ENCODE peak calls at places on chromosomes 11 and 22, in five cellular contexts. One of them, this sample, is unnamed.

GRCh38 chr11:10139656-10140055 is 154.4 kb downstream of the SBF2 start:
- DNase-seq in activated naive CD4-positive, alpha-beta T cell treated with anti-CD3 and anti-CD28 coated beads for 36 hours: no peak
- DNase-seq in NCI-H1417: no peak
- DNase-seq in smooth muscle cell of the brain vasculature: no peak
- DNase-seq in epithelial cell of esophagus: peak
- DNase-seq in this sample: peak

GRCh38 chr11:10348650-10349280 is 43.9 kb downstream of the ADM start:
- DNase-seq in activated naive CD4-positive, alpha-beta T cell treated with anti-CD3 and anti-CD28 coated beads for 36 hours: no peak
- DNase-seq in NCI-H1417: no peak
- DNase-seq in smooth muscle cell of the brain vasculature: no peak
- DNase-seq in epithelial cell of esophagus: peak
- DNase-seq in this sample: peak

GRCh38 chr11:70503878-70504240 is 105.5 kb downstream of the CTTN start:
- DNase-seq in activated naive CD4-positive, alpha-beta T cell treated with anti-CD3 and anti-CD28 coated beads for 36 hours: no peak
- DNase-seq in smooth muscle cell of the brain vasculature: no peak
- DNase-seq in epithelial cell of esophagus: no peak
- DNase-seq in NCI-H1417: peak
- DNase-seq in this sample: no peak

GRCh38 chr22:49627217-49628181 is 200.2 kb downstream of the BRD1 start:
- DNase-seq in epithelial cell of esophagus: no peak
- DNase-seq in smooth muscle cell of the brain vasculature: no peak
- DNase-seq in activated naive CD4-positive, alpha-beta T cell treated with anti-CD3 and anti-CD28 coated beads for 36 hours: no peak
- DNase-seq in NCI-H1417: no peak
- DNase-seq in this sample: no peak

GRCh38 chr11:73240190-73240781 is 22.2 kb downstream of the P2RY2 start:
- DNase-seq in activated naive CD4-positive, alpha-beta T cell treated with anti-CD3 and anti-CD28 coated beads for 36 hours: peak
- DNase-seq in NCI-H1417: no peak
- DNase-seq in epithelial cell of esophagus: peak
- DNase-seq in smooth muscle cell of the brain vasculature: no peak
- DNase-seq in this sample: peak

GRCh38 chr11:74602637-74603591 is 10.5 kb downstream of the POLD3 start:
- DNase-seq in smooth muscle cell of the brain vasculature: no peak
- DNase-seq in activated naive CD4-positive, alpha-beta T cell treated with anti-CD3 and anti-CD28 coated beads for 36 hours: no peak
- DNase-seq in epithelial cell of esophagus: no peak
- DNase-seq in NCI-H1417: no peak
- DNase-seq in this sample: no peak

GRCh38 chr11:5476184-5476819 is 12.2 kb upstream of the OR52D1 start:
- DNase-seq in NCI-H1417: peak
- DNase-seq in smooth muscle cell of the brain vasculature: peak
- DNase-seq in activated naive CD4-positive, alpha-beta T cell treated with anti-CD3 and anti-CD28 coated beads for 36 hours: peak
- DNase-seq in epithelial cell of esophagus: peak
- DNase-seq in this sample: peak

GRCh38 chr22:30947163-30947820 is 21.3 kb downstream of the MORC2 start:
- DNase-seq in NCI-H1417: peak
- DNase-seq in smooth muscle cell of the brain vasculature: no peak
- DNase-seq in epithelial cell of esophagus: peak
- DNase-seq in activated naive CD4-positive, alpha-beta T cell treated with anti-CD3 and anti-CD28 coated beads for 36 hours: no peak
- DNase-seq in this sample: no peak

GRCh38 chr11:121067912-121068652 is 33.0 kb upstream of the TECTA start:
- DNase-seq in activated naive CD4-positive, alpha-beta T cell treated with anti-CD3 and anti-CD28 coated beads for 36 hours: no peak
- DNase-seq in epithelial cell of esophagus: no peak
- DNase-seq in smooth muscle cell of the brain vasculature: no peak
- DNase-seq in NCI-H1417: no peak
- DNase-seq in this sample: no peak

GRCh38 chr11:59011672-59012071 is 72.4 kb downstream of the GLYATL1 start:
- DNase-seq in epithelial cell of esophagus: no peak
- DNase-seq in smooth muscle cell of the brain vasculature: no peak
- DNase-seq in NCI-H1417: no peak
- DNase-seq in activated naive CD4-positive, alpha-beta T cell treated with anti-CD3 and anti-CD28 coated beads for 36 hours: no peak
- DNase-seq in this sample: no peak

GRCh38 chr11:11501546-11502274 is 120.1 kb downstream of the GALNT18 start:
- DNase-seq in NCI-H1417: no peak
- DNase-seq in epithelial cell of esophagus: peak
- DNase-seq in smooth muscle cell of the brain vasculature: no peak
- DNase-seq in activated naive CD4-positive, alpha-beta T cell treated with anti-CD3 and anti-CD28 coated beads for 36 hours: no peak
- DNase-seq in this sample: no peak

GRCh38 chr11:115653926-115654325 is 149.7 kb upstream of the CADM1 start:
- DNase-seq in activated naive CD4-positive, alpha-beta T cell treated with anti-CD3 and anti-CD28 coated beads for 36 hours: no peak
- DNase-seq in epithelial cell of esophagus: no peak
- DNase-seq in smooth muscle cell of the brain vasculature: no peak
- DNase-seq in NCI-H1417: no peak
- DNase-seq in this sample: peak

GRCh38 chr11:109197656-109198055 is 224.3 kb upstream of the C11orf87 start:
- DNase-seq in epithelial cell of esophagus: peak
- DNase-seq in smooth muscle cell of the brain vasculature: no peak
- DNase-seq in activated naive CD4-positive, alpha-beta T cell treated with anti-CD3 and anti-CD28 coated beads for 36 hours: no peak
- DNase-seq in NCI-H1417: no peak
- DNase-seq in this sample: no peak

GRCh38 chr11:120326845-120327281 is 1.8 kb downstream of the TLCD5 start:
- DNase-seq in smooth muscle cell of the brain vasculature: no peak
- DNase-seq in activated naive CD4-positive, alpha-beta T cell treated with anti-CD3 and anti-CD28 coated beads for 36 hours: no peak
- DNase-seq in NCI-H1417: no peak
- DNase-seq in epithelial cell of esophagus: no peak
- DNase-seq in this sample: no peak

GRCh38 chr22:29457730-29458129 is 19.3 kb downstream of the RFPL1 start:
- DNase-seq in smooth muscle cell of the brain vasculature: no peak
- DNase-seq in NCI-H1417: peak
- DNase-seq in epithelial cell of esophagus: peak
- DNase-seq in activated naive CD4-positive, alpha-beta T cell treated with anti-CD3 and anti-CD28 coated beads for 36 hours: peak
- DNase-seq in this sample: no peak

GRCh38 chr22:41822289-41823057 is 10.4 kb upstream of the SREBF2 start:
- DNase-seq in smooth muscle cell of the brain vasculature: no peak
- DNase-seq in epithelial cell of esophagus: peak
- DNase-seq in NCI-H1417: peak
- DNase-seq in activated naive CD4-positive, alpha-beta T cell treated with anti-CD3 and anti-CD28 coated beads for 36 hours: peak
- DNase-seq in this sample: peak

GRCh38 chr22:17120711-17121234 is 387 bp downstream of the TMEM121B start:
- DNase-seq in NCI-H1417: no peak
- DNase-seq in activated naive CD4-positive, alpha-beta T cell treated with anti-CD3 and anti-CD28 coated beads for 36 hours: no peak
- DNase-seq in smooth muscle cell of the brain vasculature: no peak
- DNase-seq in epithelial cell of esophagus: peak
- DNase-seq in this sample: no peak

GRCh38 chr11:18013790-18014507 is 1.1 kb upstream of the SERGEF start:
- DNase-seq in activated naive CD4-positive, alpha-beta T cell treated with anti-CD3 and anti-CD28 coated beads for 36 hours: peak
- DNase-seq in smooth muscle cell of the brain vasculature: no peak
- DNase-seq in epithelial cell of esophagus: peak
- DNase-seq in NCI-H1417: no peak
- DNase-seq in this sample: peak

GRCh38 chr11:132631956-132632355 is 900.3 kb downstream of the OPCML start:
- DNase-seq in smooth muscle cell of the brain vasculature: no peak
- DNase-seq in epithelial cell of esophagus: no peak
- DNase-seq in activated naive CD4-positive, alpha-beta T cell treated with anti-CD3 and anti-CD28 coated beads for 36 hours: no peak
- DNase-seq in NCI-H1417: no peak
- DNase-seq in this sample: peak

GRCh38 chr22:50044485-50045143 is 13.5 kb downstream of the TTLL8 start:
- DNase-seq in epithelial cell of esophagus: no peak
- DNase-seq in smooth muscle cell of the brain vasculature: no peak
- DNase-seq in NCI-H1417: no peak
- DNase-seq in activated naive CD4-positive, alpha-beta T cell treated with anti-CD3 and anti-CD28 coated beads for 36 hours: no peak
- DNase-seq in this sample: no peak

GRCh38 chr11:76206327-76207081 is at the start of gene WNT11:
- DNase-seq in smooth muscle cell of the brain vasculature: no peak
- DNase-seq in epithelial cell of esophagus: peak
- DNase-seq in activated naive CD4-positive, alpha-beta T cell treated with anti-CD3 and anti-CD28 coated beads for 36 hours: peak
- DNase-seq in NCI-H1417: peak
- DNase-seq in this sample: peak

GRCh38 chr11:68549789-68550484 is 89.4 kb downstream of the PPP6R3 start:
- DNase-seq in activated naive CD4-positive, alpha-beta T cell treated with anti-CD3 and anti-CD28 coated beads for 36 hours: no peak
- DNase-seq in NCI-H1417: no peak
- DNase-seq in epithelial cell of esophagus: no peak
- DNase-seq in smooth muscle cell of the brain vasculature: no peak
- DNase-seq in this sample: peak

GRCh38 chr11:68504432-68505066 is 44.0 kb downstream of the PPP6R3 start:
- DNase-seq in activated naive CD4-positive, alpha-beta T cell treated with anti-CD3 and anti-CD28 coated beads for 36 hours: no peak
- DNase-seq in epithelial cell of esophagus: no peak
- DNase-seq in smooth muscle cell of the brain vasculature: no peak
- DNase-seq in NCI-H1417: peak
- DNase-seq in this sample: peak

GRCh38 chr11:134252539-134253188 is 488 bp downstream of the THYN1 start:
- DNase-seq in activated naive CD4-positive, alpha-beta T cell treated with anti-CD3 and anti-CD28 coated beads for 36 hours: peak
- DNase-seq in NCI-H1417: no peak
- DNase-seq in epithelial cell of esophagus: peak
- DNase-seq in smooth muscle cell of the brain vasculature: no peak
- DNase-seq in this sample: peak

GRCh38 chr22:38467904-38468760 is at the start of gene KDELR3:
- DNase-seq in NCI-H1417: no peak
- DNase-seq in epithelial cell of esophagus: peak
- DNase-seq in smooth muscle cell of the brain vasculature: no peak
- DNase-seq in activated naive CD4-positive, alpha-beta T cell treated with anti-CD3 and anti-CD28 coated beads for 36 hours: peak
- DNase-seq in this sample: peak

GRCh38 chr22:25694167-25694907 is 47.7 kb upstream of the MYO18B start:
- DNase-seq in epithelial cell of esophagus: no peak
- DNase-seq in smooth muscle cell of the brain vasculature: no peak
- DNase-seq in NCI-H1417: peak
- DNase-seq in activated naive CD4-positive, alpha-beta T cell treated with anti-CD3 and anti-CD28 coated beads for 36 hours: no peak
- DNase-seq in this sample: no peak